ENCODE peak calls at places on chromosome 14, in four cellular contexts. A is T-helper 17 cell, Q is HL-60, M is colonic mucosa. V is an unnamed sample.

GRCh38 chr14:104749111-104749649 is 3.8 kb upstream of the SIVA1 start:
- DNase-seq in A (no peak), Q (no peak), M (peak), V (no peak)

GRCh38 chr14:29310757-29311156 is 544.2 kb downstream of the FOXG1 start:
- DNase-seq in A (no peak), Q (no peak), M (no peak), V (no peak)

GRCh38 chr14:101102875-101103274 is 199.4 kb upstream of the RTL1 start:
- DNase-seq in A (no peak), Q (no peak), M (peak), V (no peak)

GRCh38 chr14:99318959-99319295 is 46.9 kb upstream of the BCL11B start:
- DNase-seq in A (no peak), Q (no peak), M (no peak), V (no peak)

GRCh38 chr14:92687681-92688433 is 60.6 kb downstream of the LGMN start:
- DNase-seq in A (no peak), Q (no peak), M (no peak), V (no peak)

GRCh38 chr14:77158175-77158908 is 16.8 kb upstream of the ZDHHC22 start:
- DNase-seq in A (no peak), Q (no peak), M (no peak), V (no peak)

GRCh38 chr14:28754209-28754985 is 12.2 kb upstream of the FOXG1 start:
- DNase-seq in A (no peak), Q (peak), M (peak), V (no peak)

GRCh38 chr14:64421166-64421565 is 33.0 kb downstream of the MTHFD1 start:
- DNase-seq in A (no peak), Q (no peak), M (no peak), V (no peak)

GRCh38 chr14:89827260-89827659 is 127.3 kb downstream of the EFCAB11 start:
- DNase-seq in A (no peak), Q (no peak), M (no peak), V (no peak)

GRCh38 chr14:99284254-99285004 is 12.4 kb upstream of the BCL11B start:
- DNase-seq in A (no peak), Q (no peak), M (no peak), V (no peak)

GRCh38 chr14:88895116-88895515 is 70.7 kb downstream of the TTC8 start:
- DNase-seq in A (no peak), Q (no peak), M (no peak), V (no peak)

GRCh38 chr14:88614218-88614907 is 51.5 kb downstream of the ZC3H14 start:
- DNase-seq in A (no peak), Q (no peak), M (no peak), V (no peak)

GRCh38 chr14:66383271-66383670 is 102.9 kb upstream of the CCDC196 start:
- DNase-seq in A (no peak), Q (no peak), M (no peak), V (no peak)

GRCh38 chr14:63045612-63046320 is 508 bp upstream of the KCNH5 start:
- DNase-seq in A (no peak), Q (no peak), M (no peak), V (no peak)

GRCh38 chr14:93747102-93747501 is 41.2 kb downstream of the PRIMA1 start:
- DNase-seq in A (no peak), Q (no peak), M (no peak), V (no peak)

GRCh38 chr14:102086346-102086971 is 385 bp downstream of the HSP90AA1 start:
- DNase-seq in A (peak), Q (peak), M (peak), V (no peak)